ENCODE peak calls at places on chromosomes 1 and 21, in six cellular contexts. E is A549, X is Peyer's patch, T is ovary, G is hepatocyte, Q is lung. I is an unnamed sample.

GRCh38 chr1:10908266-10908665 is 104.2 kb upstream of the TARDBP start:
- DNase-seq in E (no peak), X (no peak), T (no peak), G (no peak), Q (no peak), I (no peak)

GRCh38 chr1:40092241-40092640 is 4.8 kb downstream of the PPT1 start:
- DNase-seq in E (no peak), X (no peak), T (no peak), G (no peak), Q (no peak), I (no peak)

GRCh38 chr1:183901748-183902341 is 96.9 kb downstream of the RGL1 start:
- DNase-seq in E (no peak), X (no peak), T (no peak), G (no peak), Q (no peak), I (peak)

GRCh38 chr21:43832158-43832550 is 32.9 kb upstream of the AGPAT3 start:
- DNase-seq in E (no peak), X (peak), T (no peak), G (no peak), Q (no peak), I (no peak)

GRCh38 chr1:107474877-107475612 is 334.2 kb downstream of the NTNG1 start:
- DNase-seq in E (no peak), X (no peak), T (no peak), G (no peak), Q (no peak), I (peak)

GRCh38 chr1:27176323-27176722 is 21.4 kb upstream of the SLC9A1 start:
- DNase-seq in E (no peak), X (no peak), T (no peak), G (no peak), Q (no peak), I (no peak)

GRCh38 chr1:200409203-200409760 is 554 bp downstream of the ZNF281 start:
- DNase-seq in E (no peak), X (no peak), T (peak), G (peak), Q (no peak), I (peak)

GRCh38 chr1:222543817-222544216 is 4.1 kb downstream of the HHIPL2 start:
- DNase-seq in E (peak), X (no peak), T (no peak), G (no peak), Q (no peak), I (no peak)

GRCh38 chr1:2231667-2232254 is 3.6 kb downstream of the SKI start:
- DNase-seq in E (peak), X (peak), T (peak), G (peak), Q (peak), I (no peak)

GRCh38 chr1:151720974-151721787 is at the start of gene RIIAD1:
- DNase-seq in E (no peak), X (no peak), T (peak), G (peak), Q (no peak), I (peak)

GRCh38 chr1:223031690-223032601 is 111.1 kb downstream of the TLR5 start:
- DNase-seq in E (peak), X (no peak), T (no peak), G (no peak), Q (no peak), I (no peak)

GRCh38 chr1:15038232-15039016 is 115.1 kb upstream of the TMEM51 start:
- DNase-seq in E (peak), X (no peak), T (no peak), G (peak), Q (no peak), I (no peak)

GRCh38 chr1:196317535-196318522 is 290.4 kb downstream of the KCNT2 start:
- DNase-seq in E (peak), X (no peak), T (peak), G (peak), Q (no peak), I (no peak)

GRCh38 chr1:13956386-13956785 is 256.4 kb downstream of the PRDM2 start:
- DNase-seq in E (no peak), X (no peak), T (no peak), G (no peak), Q (peak), I (no peak)

GRCh38 chr1:167227934-167228378 is 7.3 kb downstream of the POU2F1 start:
- DNase-seq in E (peak), X (no peak), T (no peak), G (no peak), Q (no peak), I (no peak)

GRCh38 chr1:30294508-30294907 is 428.9 kb downstream of the MATN1 start:
- DNase-seq in E (no peak), X (no peak), T (no peak), G (no peak), Q (no peak), I (no peak)

GRCh38 chr1:206117151-206117948 is at the start of gene AVPR1B:
- DNase-seq in E (peak), X (peak), T (peak), G (peak), Q (no peak), I (peak)

GRCh38 chr21:15249285-15249993 is 184.6 kb upstream of the NRIP1 start:
- DNase-seq in E (no peak), X (no peak), T (no peak), G (no peak), Q (no peak), I (no peak)

GRCh38 chr1:117794073-117794472 is 135.3 kb downstream of the GDAP2 start:
- DNase-seq in E (no peak), X (no peak), T (no peak), G (no peak), Q (no peak), I (no peak)

GRCh38 chr1:198699167-198700015 is 60.6 kb downstream of the PTPRC start:
- DNase-seq in E (peak), X (peak), T (peak), G (peak), Q (peak), I (no peak)

GRCh38 chr1:227777646-227778045 is 37.8 kb upstream of the PRSS38 start:
- DNase-seq in E (no peak), X (peak), T (peak), G (no peak), Q (no peak), I (no peak)

GRCh38 chr1:30807318-30808066 is 49.9 kb upstream of the LAPTM5 start:
- DNase-seq in E (no peak), X (no peak), T (peak), G (no peak), Q (no peak), I (no peak)

GRCh38 chr1:221994939-221995338 is 253.1 kb upstream of the DUSP10 start:
- DNase-seq in E (no peak), X (no peak), T (no peak), G (no peak), Q (no peak), I (no peak)

GRCh38 chr1:14970799-14971141 is 182.8 kb upstream of the TMEM51 start:
- DNase-seq in E (no peak), X (no peak), T (no peak), G (no peak), Q (no peak), I (no peak)

GRCh38 chr1:150559627-150560010 is 10.4 kb downstream of the ADAMTSL4 start:
- DNase-seq in E (no peak), X (no peak), T (peak), G (no peak), Q (no peak), I (no peak)

GRCh38 chr1:185520188-185520935 is 203.3 kb upstream of the IVNS1ABP start:
- DNase-seq in E (peak), X (no peak), T (no peak), G (no peak), Q (no peak), I (no peak)

GRCh38 chr1:10950316-10951172 is 61.9 kb upstream of the TARDBP start:
- DNase-seq in E (no peak), X (no peak), T (no peak), G (no peak), Q (no peak), I (no peak)

DNA sequence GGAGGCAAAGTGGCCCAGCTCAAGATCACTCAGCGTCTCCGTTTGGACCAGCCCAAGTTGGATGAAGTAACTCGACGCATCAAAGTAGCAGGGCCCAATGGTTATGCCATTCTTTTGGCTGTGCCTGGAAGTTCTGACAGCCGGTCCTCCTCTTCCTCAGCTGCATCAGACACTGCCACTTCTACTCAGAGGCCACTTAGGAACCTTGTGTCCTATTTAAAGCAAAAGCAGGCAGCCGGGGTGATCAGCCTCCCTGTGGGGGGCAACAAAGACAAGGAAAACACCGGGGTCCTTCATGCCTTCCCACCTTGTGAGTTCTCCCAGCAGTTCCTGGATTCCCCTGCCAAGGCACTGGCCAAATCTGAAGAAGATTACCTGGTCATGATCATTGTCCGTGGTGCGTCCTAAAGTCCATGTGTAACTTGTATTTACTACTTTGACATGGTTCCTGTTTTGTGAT is 2.7 kb downstream of the RBM15 start:
- DNase-seq in E (no peak), X (no peak), T (no peak), G (no peak), Q (no peak), I (no peak)
- H3K4me3 ChIP-seq in E (peak), X (peak), T (no peak), G (peak), Q (no peak), I (peak)

DNA sequence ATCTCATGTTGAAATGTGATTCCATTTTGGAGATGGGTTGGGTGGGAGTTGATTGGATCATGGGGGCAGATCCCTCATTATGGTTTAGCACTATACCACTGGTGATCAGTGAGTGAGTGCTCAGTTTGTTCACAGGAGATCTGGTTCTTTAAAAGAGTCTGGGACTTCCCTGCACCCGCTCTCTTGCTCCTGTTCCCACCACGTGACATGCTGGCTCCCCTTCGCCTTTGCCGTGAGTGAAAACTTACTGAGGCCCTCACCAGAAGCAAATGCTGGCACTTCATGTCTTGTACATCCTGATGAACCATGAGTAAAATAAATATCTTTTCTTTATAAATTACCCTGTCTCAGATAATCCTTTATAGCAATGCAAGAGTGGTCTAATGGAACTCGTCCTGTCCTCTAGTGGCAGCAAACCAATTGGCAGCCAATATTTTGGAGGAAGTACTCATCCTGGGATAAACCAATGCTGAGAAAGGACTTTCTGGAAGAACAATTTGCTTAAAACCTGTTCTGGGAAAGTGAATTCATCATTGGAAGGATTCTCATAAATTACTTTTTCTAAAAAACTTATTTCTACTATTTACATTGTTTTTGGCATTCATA is 27.8 kb upstream of the CYP4A11 start:
- DNase-seq in E (peak), X (no peak), T (no peak), G (no peak), Q (no peak), I (no peak)
- TF ChIP-seq CTCF in E (no peak), X (no peak), T (no peak), G (no peak), Q (no peak), I (no peak)

DNA sequence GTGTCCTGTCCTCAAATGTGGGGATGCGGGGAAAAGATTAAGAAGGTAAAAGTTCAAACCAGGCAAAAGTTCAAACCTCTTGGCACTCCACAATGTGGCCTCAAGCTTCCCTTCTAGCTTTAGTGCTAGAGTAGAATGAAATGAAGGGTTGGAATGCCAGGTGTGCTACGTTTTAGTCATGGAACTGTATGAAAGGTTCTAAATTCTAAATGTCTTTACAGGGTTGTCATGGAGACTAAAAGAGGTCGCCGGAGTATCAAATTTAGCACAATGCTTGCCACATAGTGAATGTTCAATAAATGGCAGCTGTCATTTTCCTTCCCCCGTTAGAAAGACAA is 57.2 kb upstream of the LRRC8D start:
- DNase-seq in E (no peak), X (no peak), T (no peak), G (no peak), Q (no peak), I (no peak)
- H3K4me3 ChIP-seq in E (peak), X (peak), T (peak), G (peak), Q (peak), I (peak)

GRCh38 chr1:211327341-211327921 is 798 bp downstream of the TRAF5 start:
- DNase-seq in E (no peak), X (no peak), T (peak), G (peak), Q (no peak), I (peak)
- TF ChIP-seq CTCF in E (no peak), X (no peak), T (no peak), G (no peak), Q (no peak), I (no peak)

GRCh38 chr21:36065497-36066036 is 4.3 kb upstream of the CBR1 start:
- DNase-seq in E (no peak), X (no peak), T (no peak), G (peak), Q (no peak), I (no peak)

GRCh38 chr21:36070999-36071398 is 1.2 kb downstream of the CBR1 start:
- DNase-seq in E (no peak), X (peak), T (no peak), G (no peak), Q (no peak), I (no peak)

GRCh38 chr21:36072453-36073167 is 2.8 kb downstream of the CBR1 start:
- DNase-seq in E (no peak), X (no peak), T (no peak), G (no peak), Q (no peak), I (no peak)

GRCh38 chr21:36069713-36070573 is at the start of gene CBR1:
- DNase-seq in E (peak), X (peak), T (peak), G (peak), Q (peak), I (peak)

DNA sequence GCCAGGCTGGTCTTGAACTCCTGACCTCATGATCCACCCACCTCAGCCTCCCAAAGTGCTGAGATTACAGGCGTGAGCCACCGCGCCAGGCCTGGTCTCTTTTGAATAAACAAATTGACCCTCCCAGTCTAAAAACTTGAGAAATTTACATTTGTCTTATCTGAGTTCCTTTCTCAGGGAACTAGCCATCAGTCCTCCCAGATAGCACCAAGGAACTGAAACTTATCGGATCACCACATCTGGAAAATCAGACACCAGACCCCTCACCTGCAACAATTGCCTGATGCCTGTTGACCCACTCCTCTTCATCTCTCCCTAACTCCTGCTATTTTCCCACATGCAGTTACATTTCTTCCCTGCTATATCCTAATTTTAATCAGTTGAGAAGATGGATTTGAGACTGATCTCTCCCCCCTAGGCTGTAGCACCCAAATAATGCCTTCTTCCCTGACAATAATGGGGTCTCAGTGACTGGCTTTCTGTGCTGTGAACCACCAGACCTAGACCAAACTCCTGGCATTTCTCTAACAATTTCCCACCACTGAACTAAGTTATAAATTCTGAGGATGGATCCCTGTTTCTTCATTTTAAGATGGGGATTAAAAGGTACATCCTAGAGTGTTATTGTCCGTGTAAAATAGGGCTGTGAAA is 951 bp upstream of the CBR1 start:
- DNase-seq in E (no peak), X (no peak), T (no peak), G (no peak), Q (no peak), I (no peak)
- H3K4me3 ChIP-seq in E (no peak), X (no peak), T (no peak), G (no peak), Q (no peak), I (no peak)

GRCh38 chr1:161378014-161378413 is 10.3 kb upstream of the CFAP126 start:
- DNase-seq in E (no peak), X (no peak), T (no peak), G (no peak), Q (no peak), I (no peak)

GRCh38 chr1:161379071-161379470 is 11.4 kb upstream of the CFAP126 start:
- DNase-seq in E (no peak), X (no peak), T (no peak), G (no peak), Q (peak), I (no peak)

GRCh38 chr1:161373442-161373841 is 5.8 kb upstream of the CFAP126 start:
- DNase-seq in E (no peak), X (no peak), T (no peak), G (no peak), Q (no peak), I (no peak)

GRCh38 chr1:161374373-161374772 is 6.7 kb upstream of the CFAP126 start:
- DNase-seq in E (peak), X (no peak), T (no peak), G (no peak), Q (no peak), I (no peak)
- TF ChIP-seq CTCF in E (peak), X (no peak), T (no peak), G (peak), Q (no peak), I (peak)

GRCh38 chr1:234571692-234572091 is 38.3 kb downstream of the IRF2BP2 start:
- DNase-seq in E (no peak), X (no peak), T (no peak), G (no peak), Q (no peak), I (no peak)
- H3K4me3 ChIP-seq in E (no peak), X (no peak), T (no peak), G (no peak), Q (no peak), I (no peak)

DNA sequence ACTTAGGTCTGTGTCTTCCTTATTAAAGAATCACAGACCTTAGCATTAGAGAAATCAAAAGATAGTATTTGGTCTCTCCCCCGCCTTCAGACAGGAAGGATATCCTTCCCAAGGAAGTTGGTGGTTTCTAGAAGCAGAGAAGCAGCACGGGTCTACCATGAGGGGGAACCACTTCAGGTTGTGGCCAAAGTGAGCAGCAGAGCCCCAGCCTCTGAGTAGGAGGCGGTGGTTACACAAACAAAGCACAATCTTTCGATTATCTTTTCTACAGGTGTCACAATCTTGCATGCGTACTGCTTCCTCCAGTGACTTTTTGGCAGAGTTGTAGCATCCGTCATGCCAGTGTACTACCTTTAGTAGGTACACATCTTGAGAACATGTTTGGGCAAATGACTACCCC is 8.8 kb downstream of the PGLYRP4 start:
- DNase-seq in E (no peak), X (no peak), T (no peak), G (no peak), Q (no peak), I (no peak)
- TF ChIP-seq CTCF in E (no peak), X (no peak), T (no peak), G (no peak), Q (no peak), I (no peak)

GRCh38 chr1:94532077-94532476 is 9.5 kb downstream of the F3 start:
- DNase-seq in E (no peak), X (no peak), T (no peak), G (no peak), Q (no peak), I (no peak)

GRCh38 chr1:94539496-94539895 is 2.1 kb downstream of the F3 start:
- DNase-seq in E (no peak), X (no peak), T (no peak), G (no peak), Q (no peak), I (no peak)

GRCh38 chr1:94537254-94537653 is 4.3 kb downstream of the F3 start:
- DNase-seq in E (no peak), X (no peak), T (no peak), G (peak), Q (no peak), I (no peak)

GRCh38 chr1:94538243-94538827 is 3.2 kb downstream of the F3 start:
- DNase-seq in E (no peak), X (no peak), T (no peak), G (peak), Q (no peak), I (no peak)

GRCh38 chr1:94535879-94536278 is 5.7 kb downstream of the F3 start:
- DNase-seq in E (no peak), X (no peak), T (no peak), G (no peak), Q (no peak), I (no peak)
- H3K4me3 ChIP-seq in E (no peak), X (no peak), T (no peak), G (no peak), Q (no peak), I (no peak)

GRCh38 chr1:41473738-41474362 is 10.6 kb downstream of the EDN2 start:
- DNase-seq in E (no peak), X (peak), T (no peak), G (no peak), Q (no peak), I (no peak)
- TF ChIP-seq CTCF in E (no peak), X (no peak), T (no peak), G (no peak), Q (no peak), I (no peak)

I was measured in GM06990.